ENCODE peak calls at places on chromosomes 3 and 15, in nine cellular contexts. H is cardiac muscle cell; Y is HCT116; E is AG04449; G is neural progenitor cell; O is upper lobe of right lung; N is CD8-positive, alpha-beta T cell; S is Panc1; Z is left ventricle myocardium inferior. A is an unnamed sample.
A peak's percentile ranks its signal among the peaks of the same experiment; 100 is the strongest.

GRCh38 chr15:89654847-89655805 is at the start of gene KIF7:
- DNase-seq in H (peak; percentile 85), Y (no peak), E (no peak), G (peak; percentile 91), O (no peak), N (no peak), S (no peak), Z (no peak), A (peak; percentile 13)

GRCh38 chr3:14145236-14145635 is 20.4 kb downstream of the TMEM43 start:
- DNase-seq in H (no peak), Y (no peak), E (no peak), G (no peak), O (no peak), N (no peak), S (no peak), Z (no peak), A (no peak)

GRCh38 chr3:186783731-186784515 is 546 bp downstream of the EIF4A2 start:
- DNase-seq in H (peak; percentile 86), Y (no peak), E (no peak), G (peak; percentile 90), O (peak; percentile 94), N (peak; percentile 81), S (no peak), Z (peak; percentile 88), A (no peak)

GRCh38 chr3:36591959-36592358 is 172.4 kb downstream of the DCLK3 start:
- DNase-seq in H (no peak), Y (no peak), E (peak; percentile 9), G (no peak), O (no peak), N (no peak), S (no peak), Z (no peak), A (no peak)

GRCh38 chr15:92682772-92683510 is 27.4 kb upstream of the FAM174B start:
- DNase-seq in H (no peak), Y (no peak), E (no peak), G (no peak), O (no peak), N (no peak), S (no peak), Z (peak; percentile 34), A (no peak)

GRCh38 chr3:12750658-12751071 is 8.4 kb downstream of the TMEM40 start:
- DNase-seq in H (no peak), Y (no peak), E (no peak), G (no peak), O (no peak), N (no peak), S (no peak), Z (no peak), A (peak; percentile 88)

GRCh38 chr3:107660316-107660976 is 137.7 kb downstream of the BBX start:
- DNase-seq in H (peak; percentile 33), Y (peak; percentile 19), E (peak; percentile 53), G (peak; percentile 32), O (no peak), N (no peak), S (no peak), Z (no peak), A (no peak)

GRCh38 chr3:33089515-33089914 is 7.4 kb downstream of the GLB1 start:
- DNase-seq in H (no peak), Y (no peak), E (no peak), G (no peak), O (no peak), N (no peak), S (no peak), Z (no peak), A (no peak)

GRCh38 chr15:55420171-55420871 is 12.0 kb downstream of the PIERCE2 start:
- DNase-seq in H (no peak), Y (no peak), E (no peak), G (no peak), O (no peak), N (no peak), S (no peak), Z (no peak), A (no peak)

GRCh38 chr3:28556195-28556594 is 207.6 kb upstream of the AZI2 start:
- DNase-seq in H (no peak), Y (no peak), E (no peak), G (peak; percentile 40), O (no peak), N (no peak), S (no peak), Z (no peak), A (no peak)

GRCh38 chr3:5063724-5064123 is 58.4 kb upstream of the ARL8B start:
- DNase-seq in H (no peak), Y (no peak), E (no peak), G (no peak), O (no peak), N (no peak), S (no peak), Z (no peak), A (no peak)

GRCh38 chr3:124811441-124811840 is 75.7 kb downstream of the ITGB5 start:
- DNase-seq in H (no peak), Y (no peak), E (no peak), G (no peak), O (no peak), N (no peak), S (no peak), Z (no peak), A (peak; percentile 70)

GRCh38 chr3:71203727-71204488 is 379.6 kb downstream of the FOXP1 start:
- DNase-seq in H (no peak), Y (no peak), E (no peak), G (no peak), O (no peak), N (no peak), S (no peak), Z (no peak), A (no peak)

GRCh38 chr3:30578479-30578878 is 27.9 kb upstream of the TGFBR2 start:
- DNase-seq in H (no peak), Y (no peak), E (peak; percentile 76), G (no peak), O (no peak), N (no peak), S (no peak), Z (no peak), A (peak; percentile 83)

GRCh38 chr3:38493019-38493418 is 3.1 kb upstream of the EXOG start:
- DNase-seq in H (no peak), Y (no peak), E (no peak), G (no peak), O (no peak), N (no peak), S (no peak), Z (no peak), A (no peak)

GRCh38 chr3:481680-482079 is 285.1 kb downstream of the CHL1 start:
- DNase-seq in H (no peak), Y (no peak), E (no peak), G (no peak), O (no peak), N (no peak), S (no peak), Z (no peak), A (no peak)
- TF ChIP-seq CTCF in H (peak; percentile 25), Y (no peak), E (no peak), G (peak; percentile 51), O (peak; percentile 26), N (no peak), S (peak; percentile 21), Z (no peak), A (peak; percentile 12)

GRCh38 chr3:156293566-156293965 is 173.2 kb downstream of the KCNAB1 start:
- DNase-seq in H (no peak), Y (no peak), E (no peak), G (no peak), O (no peak), N (no peak), S (no peak), Z (no peak), A (no peak)
- H3K4me3 ChIP-seq in H (no peak overlapping the region), Y (no peak overlapping the region), E (no peak overlapping the region), G (no peak overlapping the region), O (no peak overlapping the region), N (no peak overlapping the region), S (peak overlapping the region; percentile 36), Z (no peak overlapping the region), A (no peak overlapping the region)

GRCh38 chr3:174126990-174127758 is 729.6 kb downstream of the NLGN1 start:
- DNase-seq in H (no peak), Y (no peak), E (no peak), G (no peak), O (no peak), N (no peak), S (no peak), Z (no peak), A (no peak)

GRCh38 chr3:174122411-174122810 is 724.9 kb downstream of the NLGN1 start:
- DNase-seq in H (no peak), Y (no peak), E (no peak), G (no peak), O (no peak), N (no peak), S (no peak), Z (no peak), A (no peak)

GRCh38 chr3:174120997-174121396 is 723.5 kb downstream of the NLGN1 start:
- DNase-seq in H (peak; percentile 84), Y (no peak), E (no peak), G (no peak), O (no peak), N (no peak), S (no peak), Z (no peak), A (no peak)

DNA sequence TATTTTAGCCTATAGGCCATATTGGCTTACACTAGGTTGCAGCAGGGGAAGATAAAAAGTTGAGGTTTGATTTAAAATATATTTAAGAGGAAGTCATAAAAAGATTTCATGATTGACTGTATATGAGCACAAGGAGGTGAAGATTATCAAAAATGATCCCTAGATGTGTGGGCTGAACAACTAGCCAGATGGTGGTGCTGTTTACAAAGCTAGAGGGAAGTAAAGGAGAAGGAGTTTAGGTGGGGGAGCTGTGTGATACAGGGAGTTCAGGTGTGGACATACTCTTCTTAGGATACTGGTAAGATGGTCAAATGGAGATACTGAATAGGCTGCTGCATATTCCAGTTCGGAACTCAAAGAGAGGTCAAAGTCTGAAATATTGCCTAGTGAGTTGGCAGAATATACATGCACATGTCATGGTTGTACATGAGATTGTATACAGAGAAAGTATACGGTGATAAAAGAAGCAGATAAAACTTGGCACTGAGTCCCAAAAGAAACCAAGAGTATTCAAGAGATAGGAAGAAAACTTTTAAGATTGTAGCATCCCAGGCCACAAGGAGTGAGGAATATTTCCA is 727.8 kb downstream of the NLGN1 start:
- DNase-seq in H (peak; percentile 64), Y (peak; percentile 31), E (no peak), G (peak; percentile 59), O (no peak), N (no peak), S (no peak), Z (no peak), A (peak; percentile 26)
- TF ChIP-seq CTCF in H (peak; percentile 55), Y (peak; percentile 71), E (peak; percentile 69), G (peak; percentile 83), O (peak; percentile 18), N (no peak), S (peak; percentile 64), Z (peak; percentile 56), A (peak; percentile 78)

DNA sequence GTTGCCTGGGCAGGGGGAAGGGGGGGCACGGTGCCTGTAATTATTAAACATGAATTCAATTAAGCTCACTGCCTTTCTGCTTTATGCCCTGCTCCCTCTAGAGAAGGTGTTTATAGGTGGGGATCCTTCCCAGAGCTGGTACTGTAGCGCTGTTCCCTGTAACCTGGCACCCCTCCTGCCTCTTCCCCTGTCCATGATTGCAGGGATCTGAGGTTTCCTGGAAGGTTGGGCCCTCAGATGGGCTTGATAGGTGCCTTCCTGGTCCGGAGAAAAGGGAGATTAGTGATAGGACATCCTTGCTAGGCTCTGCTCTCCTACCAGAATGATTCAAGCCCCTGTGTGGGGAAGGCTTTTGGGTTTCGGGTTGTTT is 2.1 kb upstream of the FAM131A start:
- DNase-seq in H (no peak), Y (no peak), E (no peak), G (no peak), O (no peak), N (no peak), S (no peak), Z (no peak), A (no peak)
- H3K4me3 ChIP-seq in H (peak overlapping the region; percentile 66), Y (peak overlapping the region; percentile 73), E (peak overlapping the region; percentile 72), G (peak overlapping the region; percentile 88), O (peak overlapping the region; percentile 72), N (peak overlapping the region; percentile 63), S (peak overlapping the region; percentile 53), Z (peak overlapping the region; percentile 88), A (peak overlapping the region; percentile 57)

A was measured in astrocyte of the cerebellum.